ENCODE peak calls at places on chromosomes 16 and 17, in nine cellular contexts. R is lung, M is upper lobe of left lung, K is psoas muscle, L is testis, P is PC-3, H is right lobe of liver, B is suprapubic skin, C is small intestine. Z is an unnamed sample.

GRCh38 chr17:55177159-55177913 is 87.4 kb upstream of the HLF start:
- DNase-seq in K (no peak), P (peak; percentile 41), M (no peak), B (no peak), H (no peak), C (no peak), R (no peak), L (no peak), Z (no peak)

GRCh38 chr17:57956311-57957119 is 1.3 kb upstream of the CUEDC1 start:
- DNase-seq in C (peak; percentile 64), R (no peak), L (no peak), M (no peak), B (peak; percentile 60), P (no peak), H (no peak), K (peak; percentile 42), Z (no peak)

GRCh38 chr17:3890082-3890892 is 2.6 kb downstream of the CAMKK1 start:
- DNase-seq in M (no peak), C (no peak), H (no peak), L (peak; percentile 71), K (peak; percentile 86), R (peak; percentile 60), B (peak; percentile 93), P (peak; percentile 87), Z (no peak)

GRCh38 chr17:27778193-27778592 is 22.1 kb downstream of the NOS2 start:
- DNase-seq in L (no peak), C (no peak), K (no peak), M (no peak), H (no peak), P (peak; percentile 38), R (no peak), B (no peak), Z (no peak)

GRCh38 chr16:15581127-15581815 is 61.7 kb downstream of the MARF1 start:
- DNase-seq in C (peak; percentile 24), L (no peak), H (no peak), K (no peak), M (no peak), R (no peak), P (no peak), B (no peak), Z (no peak)

GRCh38 chr17:64707077-64707591 is 45.0 kb upstream of the SMURF2 start:
- DNase-seq in C (peak; percentile 92), H (peak; percentile 84), K (peak; percentile 92), L (peak; percentile 79), M (no peak), P (peak; percentile 100), B (peak; percentile 86), R (peak; percentile 86), Z (peak; percentile 66)

GRCh38 chr17:7130626-7131467 is 16.2 kb upstream of the ASGR2 start:
- DNase-seq in P (no peak), C (no peak), R (no peak), B (no peak), M (no peak), K (no peak), L (no peak), H (no peak), Z (no peak)

GRCh38 chr17:28118362-28118761 is 75.9 kb downstream of the NLK start:
- DNase-seq in P (no peak), R (no peak), K (no peak), H (no peak), M (no peak), C (no peak), L (no peak), B (no peak), Z (no peak)

GRCh38 chr16:87489434-87490045 is 3.3 kb downstream of the ZCCHC14 start:
- DNase-seq in B (no peak), R (no peak), K (no peak), M (no peak), C (no peak), P (no peak), H (no peak), L (no peak), Z (no peak)
- H3K4me3 ChIP-seq in B (peak overlapping the region; percentile 52), R (no peak overlapping the region), K (peak overlapping the region; percentile 70), M (peak overlapping the region; percentile 67), C (no peak overlapping the region), P (peak overlapping the region; percentile 73), H (peak overlapping the region; percentile 56), L (peak overlapping the region; percentile 56), Z (no peak overlapping the region)

GRCh38 chr17:8537734-8538133 is 92.8 kb downstream of the MYH10 start:
- DNase-seq in C (no peak), H (no peak), K (no peak), R (no peak), B (no peak), L (no peak), M (no peak), P (no peak), Z (no peak)
- H3K4me1 ChIP-seq in C (peaks cover 2% of the 10 kb centered on the region), H (peaks cover 12% of the 10 kb centered on the region), K (no peaks in the 10 kb centered on the region), R (no peaks in the 10 kb centered on the region), B (no peaks in the 10 kb centered on the region), L (no peaks in the 10 kb centered on the region), M (no peaks in the 10 kb centered on the region), P (peaks cover 2% of the 10 kb centered on the region), Z (peaks cover 4% of the 10 kb centered on the region)

GRCh38 chr17:73713136-73713535 is 68.9 kb upstream of the SDK2 start:
- DNase-seq in P (no peak), K (no peak), R (no peak), M (no peak), L (no peak), B (no peak), H (no peak), C (no peak), Z (no peak)

GRCh38 chr17:73711916-73712315 is 67.7 kb upstream of the SDK2 start:
- DNase-seq in H (no peak), R (no peak), P (no peak), K (no peak), B (no peak), L (no peak), C (no peak), M (no peak), Z (no peak)

GRCh38 chr17:73710095-73710592 is 65.9 kb upstream of the SDK2 start:
- DNase-seq in M (peak; percentile 81), R (peak; percentile 63), K (no peak), L (peak; percentile 84), H (no peak), B (no peak), C (peak; percentile 66), P (peak; percentile 76), Z (peak; percentile 36)

GRCh38 chr17:73707358-73707757 is 63.1 kb upstream of the SDK2 start:
- DNase-seq in P (no peak), M (no peak), K (no peak), B (no peak), R (no peak), C (no peak), L (no peak), H (no peak), Z (no peak)

DNA sequence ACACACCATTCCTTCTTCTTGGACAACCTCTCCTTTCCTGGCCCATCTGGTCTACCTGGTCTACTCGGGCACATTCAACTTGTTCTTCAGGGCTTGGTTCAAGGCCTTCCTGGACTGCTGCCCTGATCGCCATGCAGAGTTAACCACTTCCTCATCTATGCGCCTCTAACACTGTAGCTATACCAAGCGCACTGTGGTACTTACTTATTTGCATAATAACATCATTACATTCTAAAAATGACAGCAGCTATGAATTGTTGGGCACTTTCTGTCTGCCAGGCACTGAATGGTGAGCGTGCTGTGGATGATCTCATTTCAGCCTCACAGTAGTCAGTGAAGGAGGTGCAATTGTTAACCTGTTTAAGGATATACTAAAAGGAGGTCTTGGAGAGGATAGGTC is 66.9 kb upstream of the SDK2 start:
- DNase-seq in H (no peak), K (no peak), R (no peak), P (no peak), L (no peak), B (no peak), M (no peak), C (no peak), Z (no peak)
- H3K27me3 ChIP-seq in H (no peaks in the 10 kb centered on the region), K (no peaks in the 10 kb centered on the region), R (no peaks in the 10 kb centered on the region), P (peaks cover 62% of the 10 kb centered on the region), L (no peaks in the 10 kb centered on the region), B (peaks cover 56% of the 10 kb centered on the region), M (no peaks in the 10 kb centered on the region), C (no peaks in the 10 kb centered on the region), Z (peaks cover 5% of the 10 kb centered on the region)

GRCh38 chr16:68458101-68458500 is 9.8 kb upstream of the SMPD3 start:
- DNase-seq in C (no peak), M (no peak), P (no peak), L (no peak), K (no peak), H (no peak), R (no peak), B (no peak), Z (no peak)
- H3K4me3 ChIP-seq in C (no peak overlapping the region), M (no peak overlapping the region), P (no peak overlapping the region), L (no peak overlapping the region), K (no peak overlapping the region), H (no peak overlapping the region), R (no peak overlapping the region), B (no peak overlapping the region), Z (no peak overlapping the region)

GRCh38 chr17:18997650-18998196 is 6.8 kb downstream of the FAM83G start:
- DNase-seq in M (no peak), K (no peak), B (no peak), L (no peak), R (no peak), H (no peak), P (no peak), C (peak; percentile 41), Z (no peak)
- H3K4me1 ChIP-seq in M (no peaks in the 10 kb centered on the region), K (no peaks in the 10 kb centered on the region), B (peaks cover 68% of the 10 kb centered on the region), L (no peaks in the 10 kb centered on the region), R (no peaks in the 10 kb centered on the region), H (peaks cover 6% of the 10 kb centered on the region), P (peaks cover 5% of the 10 kb centered on the region), C (no peaks in the 10 kb centered on the region), Z (no peaks in the 10 kb centered on the region)

GRCh38 chr17:38569701-38570512 is 35.8 kb downstream of the SRCIN1 start:
- DNase-seq in M (peak; percentile 62), H (no peak), R (no peak), C (no peak), B (no peak), L (no peak), K (no peak), P (no peak), Z (no peak)
- H3K27me3 ChIP-seq in M (peaks cover 36% of the 10 kb centered on the region), H (no peaks in the 10 kb centered on the region), R (no peaks in the 10 kb centered on the region), C (peaks cover 3% of the 10 kb centered on the region), B (peaks cover 91% of the 10 kb centered on the region), L (no peaks in the 10 kb centered on the region), K (peaks cover 74% of the 10 kb centered on the region), P (peaks cover 13% of the 10 kb centered on the region), Z (no peaks in the 10 kb centered on the region)